ENCODE peak calls at places on chromosomes 16 and 17, in six cellular contexts. C, O, W, L, Q and K are unnamed samples.

GRCh38 chr17:44094701-44095387 is 24.3 kb downstream of the G6PC3 start:
- DNase-seq in W (peak; percentile 0), Q (no peak), C (no peak), L (no peak), O (no peak), K (no peak)

GRCh38 chr16:88649924-88650748 is 717 bp downstream of the CYBA start:
- DNase-seq in O (peak; percentile 43), Q (no peak), W (peak; percentile 64), C (peak; percentile 70), L (peak; percentile 55), K (peak; percentile 46)

GRCh38 chr17:77531002-77531401 is 390.2 kb downstream of the SEC14L1 start:
- DNase-seq in C (no peak), L (no peak), W (no peak), O (no peak), Q (no peak), K (no peak)

GRCh38 chr16:27344707-27345106 is 30.9 kb downstream of the IL4R start:
- DNase-seq in Q (no peak), W (no peak), C (no peak), O (no peak), L (no peak), K (no peak)

GRCh38 chr16:13453325-13453724 is 466.6 kb upstream of the ERCC4 start:
- DNase-seq in L (no peak), C (no peak), Q (no peak), W (no peak), O (no peak), K (no peak)

GRCh38 chr16:2934450-2934849 is 22.7 kb downstream of the FLYWCH1 start:
- DNase-seq in W (no peak), C (no peak), O (no peak), Q (no peak), L (no peak), K (no peak)

GRCh38 chr16:49352923-49353322 is 20.7 kb upstream of the C16orf78 start:
- DNase-seq in Q (no peak), C (peak; percentile 67), O (peak; percentile 23), W (peak; percentile 83), L (peak; percentile 18), K (peak; percentile 68)

GRCh38 chr17:31401456-31402254 is 10.2 kb downstream of the RAB11FIP4 start:
- DNase-seq in O (no peak), L (no peak), Q (no peak), C (no peak), W (no peak), K (peak; percentile 7)

GRCh38 chr17:7307686-7308624 is 527 bp downstream of the EIF5A start:
- DNase-seq in W (peak; percentile 64), C (peak; percentile 72), L (peak; percentile 51), Q (no peak), O (no peak), K (peak; percentile 50)

GRCh38 chr16:50208460-50208931 is 55.4 kb downstream of the TENT4B start:
- DNase-seq in L (no peak), O (peak; percentile 16), W (no peak), Q (no peak), C (no peak), K (no peak)

GRCh38 chr16:54026456-54026855 is 260.1 kb downstream of the IRX3 start:
- DNase-seq in O (no peak), Q (no peak), C (no peak), L (no peak), W (no peak), K (no peak)

GRCh38 chr17:65191805-65192740 is 54.9 kb downstream of the RGS9 start:
- DNase-seq in L (no peak), C (no peak), Q (no peak), W (no peak), O (peak; percentile 20), K (no peak)

GRCh38 chr16:68696514-68696913 is 40.6 kb upstream of the CDH1 start:
- DNase-seq in Q (no peak), C (no peak), L (peak; percentile 24), O (peak; percentile 28), W (no peak), K (no peak)

GRCh38 chr16:28261916-28262315 is 30.4 kb upstream of the SBK1 start:
- DNase-seq in C (no peak), O (no peak), L (no peak), Q (no peak), W (no peak), K (no peak)

DNA sequence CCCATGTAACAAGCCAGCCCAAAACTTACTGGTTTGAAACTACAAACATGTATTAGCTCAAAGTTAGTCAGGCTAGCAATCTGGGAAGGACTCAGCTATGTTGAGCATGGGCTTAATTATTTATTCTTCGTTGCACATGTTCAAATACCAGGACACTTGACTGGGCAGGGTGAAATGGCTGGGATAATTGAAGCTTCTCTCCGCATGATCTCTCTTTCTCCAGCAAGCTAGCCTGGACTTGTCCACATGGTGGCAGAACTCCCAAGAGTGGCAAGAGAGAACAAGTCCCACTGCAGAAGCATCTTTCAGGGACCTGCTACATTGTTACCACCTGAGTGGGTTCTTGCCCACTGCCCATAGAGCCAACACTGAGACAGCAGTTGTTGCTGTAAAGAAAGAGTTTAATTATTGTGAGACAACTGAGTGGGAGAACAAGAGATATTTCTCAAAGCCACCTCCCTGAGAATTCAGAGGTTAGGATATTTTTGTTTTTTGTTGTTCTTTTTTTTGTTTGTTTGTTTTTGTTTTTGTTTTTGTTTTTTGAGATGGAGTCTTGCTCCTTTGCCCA is 16.8 kb upstream of the ATF7IP2 start:
- DNase-seq in O (peak; percentile 47), C (no peak), Q (no peak), L (peak; percentile 56), W (peak; percentile 27), K (no peak)
- TF ChIP-seq CREB1 in O (no peak), C (no peak), Q (no peak), L (no peak), W (no peak), K (no peak)

DNA sequence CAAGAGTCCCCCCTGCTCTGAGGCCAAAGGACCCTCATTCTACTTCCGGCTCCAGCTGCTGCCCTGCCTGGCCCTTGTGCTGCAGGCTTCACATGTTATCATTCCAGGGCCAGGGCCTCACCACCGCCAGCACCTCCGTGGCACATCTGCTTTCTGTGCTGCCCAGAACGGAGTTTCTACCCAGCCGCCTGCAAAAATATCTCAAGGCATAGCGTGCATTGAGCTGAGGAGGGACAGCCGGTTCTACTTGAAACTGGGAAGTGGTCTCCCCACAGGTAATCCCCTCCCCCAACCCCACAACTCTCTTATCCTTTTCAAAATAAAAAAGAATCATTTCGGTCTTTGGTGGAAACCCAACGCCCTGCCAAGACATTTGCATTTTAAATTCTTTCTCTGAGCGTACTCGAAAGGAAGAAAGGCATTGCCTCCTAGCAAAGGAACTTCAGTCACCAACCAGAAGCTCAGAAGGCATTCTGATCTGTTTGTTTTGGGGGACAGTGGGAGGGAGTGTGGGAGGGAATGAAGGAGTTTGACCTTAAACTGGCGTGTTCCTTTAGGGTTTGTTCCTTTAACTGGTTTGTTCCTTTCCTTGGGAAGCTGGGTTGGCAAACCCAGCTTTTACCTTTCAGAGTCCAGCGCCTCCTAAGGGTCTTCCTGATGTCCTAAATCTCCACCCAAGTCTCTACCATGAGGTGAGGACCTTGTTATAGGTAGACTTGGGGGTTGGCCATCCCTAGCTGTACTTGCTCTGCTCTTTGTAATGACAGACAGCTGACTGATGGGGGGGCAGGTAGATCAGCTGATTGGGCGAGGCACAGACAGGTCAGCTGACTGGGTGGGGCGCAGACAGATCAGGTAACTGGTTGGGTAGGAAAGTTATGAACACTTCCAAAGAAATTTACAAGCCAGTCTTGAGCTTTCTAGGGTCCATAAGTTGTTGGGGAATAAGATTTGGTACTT is 33.4 kb upstream of the PIK3R6 start:
- DNase-seq in L (no peak), W (peak; percentile 39), Q (peak; percentile 84), O (no peak), C (no peak), K (no peak)
- TF ChIP-seq CREB1 in L (no peak), W (no peak), Q (no peak), O (no peak), C (no peak), K (no peak)

GRCh38 chr17:22506231-22506630 is 813.9 kb downstream of the KCNJ18 start:
- DNase-seq in Q (no peak), C (no peak), O (no peak), W (no peak), L (no peak), K (no peak)
- TF ChIP-seq CREB1 in Q (no peak), C (no peak), O (no peak), W (no peak), L (no peak), K (no peak)

GRCh38 chr17:80878876-80879722 is 112.5 kb upstream of the CHMP6 start:
- DNase-seq in Q (no peak), W (no peak), C (no peak), L (no peak), O (no peak), K (peak; percentile 10)

GRCh38 chr17:80879723-80880649 is 111.7 kb upstream of the CHMP6 start:
- DNase-seq in O (no peak), L (no peak), W (no peak), C (no peak), Q (no peak), K (no peak)

GRCh38 chr17:80877095-80877828 is 114.4 kb upstream of the CHMP6 start:
- DNase-seq in C (no peak), O (no peak), Q (peak; percentile 99), L (no peak), W (no peak), K (peak; percentile 12)

GRCh38 chr17:80880650-80880989 is 111.0 kb upstream of the CHMP6 start:
- DNase-seq in W (no peak), O (no peak), C (no peak), Q (no peak), L (no peak), K (no peak)

GRCh38 chr17:80877829-80878303 is 113.8 kb upstream of the CHMP6 start:
- DNase-seq in W (no peak), L (no peak), O (no peak), Q (no peak), C (no peak), K (no peak)
- TF ChIP-seq CREB1 in W (no peak), L (no peak), O (no peak), Q (no peak), C (no peak), K (no peak)

DNA sequence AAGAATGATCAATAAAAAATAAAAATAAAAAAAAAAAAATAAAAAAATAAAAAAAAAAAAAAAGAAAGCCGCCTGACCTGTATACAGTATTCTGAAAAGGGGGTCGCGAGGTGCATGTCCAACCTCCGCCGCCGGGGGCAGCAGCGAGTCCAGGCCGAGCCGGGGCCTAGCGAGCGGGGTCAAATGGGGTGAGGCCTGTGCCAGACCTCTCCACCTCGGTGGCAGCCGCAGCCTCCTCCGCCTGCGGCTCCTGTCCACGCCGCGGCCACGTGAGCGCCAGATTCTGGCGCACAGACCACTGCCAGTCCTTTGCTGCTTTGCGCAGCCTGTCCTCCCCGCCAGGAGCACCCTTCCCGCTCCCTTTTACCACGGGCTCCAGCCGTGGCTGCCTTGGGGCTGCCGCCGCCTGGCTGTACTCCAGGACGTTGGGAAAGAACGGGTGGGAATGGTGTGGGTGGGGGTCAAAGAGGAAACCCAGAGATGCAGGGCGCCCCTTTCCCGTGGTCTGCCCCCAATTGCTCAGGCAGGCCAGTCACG is 2.4 kb upstream of the BCKDK start:
- DNase-seq in C (peak; percentile 100), W (peak; percentile 85), O (peak; percentile 79), Q (no peak), L (peak; percentile 89), K (peak; percentile 95)
- TF ChIP-seq CREB1 in C (peak; percentile 29), W (no peak), O (no peak), Q (no peak), L (no peak), K (no peak)

GRCh38 chr17:1725642-1726511 is 1.4 kb downstream of the WDR81 start:
- DNase-seq in L (no peak), O (no peak), W (no peak), Q (no peak), C (no peak), K (no peak)
- TF ChIP-seq CREB1 in L (no peak), O (no peak), W (no peak), Q (no peak), C (no peak), K (no peak)